ENCODE peak calls at places on chromosomes 4 and X, in six cellular contexts. F, E, R, S, W and P are unnamed samples.

GRCh38 chr4:176309046-176309445 is 10.7 kb upstream of the SPCS3 start:
- DNase-seq in F (no peak), E (no peak), R (no peak), S (no peak), W (no peak), P (no peak)

GRCh38 chr4:100889898-100890297 is 372.1 kb upstream of the EMCN start:
- DNase-seq in F (no peak), E (no peak), R (no peak), S (no peak), W (no peak), P (no peak)

GRCh38 chr4:185838104-185838452 is 26.1 kb upstream of the SORBS2 start:
- DNase-seq in F (no peak), E (no peak), R (no peak), S (no peak), W (no peak), P (no peak)

GRCh38 chr4:11194431-11194830 is 234.3 kb downstream of the HS3ST1 start:
- DNase-seq in F (no peak), E (no peak), R (no peak), S (no peak), W (no peak), P (no peak)

GRCh38 chrX:2401201-2401589 is 99.6 kb downstream of the DHRSX start:
- DNase-seq in F (no peak), E (no peak), R (no peak), S (peak), W (no peak), P (no peak)

GRCh38 chr4:98474408-98474844 is 184.0 kb downstream of the TSPAN5 start:
- DNase-seq in F (peak), E (no peak), R (no peak), S (peak), W (no peak), P (peak)

GRCh38 chrX:11367609-11368430 is 74.6 kb downstream of the AMELX start:
- DNase-seq in F (peak), E (no peak), R (no peak), S (peak), W (no peak), P (peak)

GRCh38 chr4:142567199-142567598 is 278.9 kb downstream of the INPP4B start:
- DNase-seq in F (no peak), E (peak), R (no peak), S (no peak), W (no peak), P (peak)

GRCh38 chr4:173924561-173924960 is 358.9 kb downstream of the FBXO8 start:
- DNase-seq in F (no peak), E (no peak), R (no peak), S (no peak), W (no peak), P (no peak)

GRCh38 chr4:82519072-82519471 is 42.7 kb downstream of the TMEM150C start:
- DNase-seq in F (no peak), E (no peak), R (no peak), S (peak), W (no peak), P (peak)

GRCh38 chr4:2649604-2650114 is 106.5 kb downstream of the TNIP2 start:
- DNase-seq in F (no peak), E (no peak), R (no peak), S (no peak), W (no peak), P (no peak)

GRCh38 chrX:11100281-11101035 is 10.7 kb upstream of the HCCS start:
- DNase-seq in F (peak), E (no peak), R (peak), S (peak), W (no peak), P (peak)

GRCh38 chrX:93419642-93420041 is 253.7 kb downstream of the NAP1L3 start:
- DNase-seq in F (no peak), E (no peak), R (no peak), S (no peak), W (no peak), P (no peak)

GRCh38 chr4:125306533-125306932 is 8.2 kb upstream of the FAT4 start:
- DNase-seq in F (no peak), E (no peak), R (no peak), S (no peak), W (no peak), P (no peak)

GRCh38 chr4:164617426-164617825 is 136.5 kb upstream of the SMIM31 start:
- DNase-seq in F (no peak), E (no peak), R (no peak), S (no peak), W (no peak), P (no peak)

GRCh38 chr4:124636793-124637192 is 75.7 kb downstream of the ANKRD50 start:
- DNase-seq in F (no peak), E (no peak), R (no peak), S (no peak), W (no peak), P (no peak)

GRCh38 chrX:123854329-123854728 is 5.5 kb upstream of the XIAP start:
- DNase-seq in F (no peak), E (no peak), R (no peak), S (peak), W (no peak), P (peak)

GRCh38 chr4:39235701-39236100 is 53.4 kb downstream of the WDR19 start:
- DNase-seq in F (no peak), E (no peak), R (no peak), S (no peak), W (no peak), P (no peak)

GRCh38 chr4:100366213-100366612 is 151.6 kb downstream of the EMCN start:
- DNase-seq in F (no peak), E (no peak), R (no peak), S (no peak), W (no peak), P (no peak)

GRCh38 chr4:7287274-7287917 is 95.1 kb downstream of the SORCS2 start:
- DNase-seq in F (no peak), E (no peak), R (no peak), S (no peak), W (no peak), P (no peak)

GRCh38 chrX:119041175-119041574 is 31.6 kb upstream of the CT47C1 start:
- DNase-seq in F (peak), E (no peak), R (peak), S (peak), W (peak), P (peak)

GRCh38 chrX:133307637-133308485 is 89.7 kb upstream of the TFDP3 start:
- DNase-seq in F (no peak), E (no peak), R (no peak), S (no peak), W (no peak), P (no peak)

GRCh38 chrX:101595739-101596419 is 21.9 kb downstream of the ARMCX6 start:
- DNase-seq in F (peak), E (peak), R (peak), S (peak), W (no peak), P (peak)

GRCh38 chr4:125550769-125551168 is 236.0 kb downstream of the FAT4 start:
- DNase-seq in F (no peak), E (no peak), R (no peak), S (no peak), W (no peak), P (no peak)

GRCh38 chrX:154363706-154364439 is 10.6 kb downstream of the FLNA start:
- DNase-seq in F (no peak), E (no peak), R (no peak), S (no peak), W (no peak), P (no peak)

GRCh38 chrX:141405878-141406492 is 163.7 kb upstream of the SPANXC start:
- DNase-seq in F (peak), E (no peak), R (no peak), S (peak), W (no peak), P (peak)

GRCh38 chrX:11606408-11606807 is 59.3 kb downstream of the ARHGAP6 start:
- DNase-seq in F (no peak), E (no peak), R (no peak), S (no peak), W (no peak), P (no peak)

GRCh38 chr4:85886665-85887064 is 411.7 kb downstream of the ARHGAP24 start:
- DNase-seq in F (no peak), E (no peak), R (no peak), S (no peak), W (no peak), P (peak)

GRCh38 chr4:184937745-184938144 is 80.5 kb upstream of the HELT start:
- DNase-seq in F (no peak), E (no peak), R (no peak), S (peak), W (no peak), P (no peak)

GRCh38 chr4:156764145-156764544 is 207.5 kb downstream of the PDGFC start:
- DNase-seq in F (no peak), E (no peak), R (no peak), S (peak), W (no peak), P (no peak)